ENCODE peak calls at places on chromosomes 2 and 18, in six cellular contexts. One of them, this sample, is unnamed.
A peak's percentile ranks its signal among the peaks of the same experiment; 100 is the strongest.

GRCh38 chr2:27717070-27717453 is 53.4 kb downstream of the SLC4A1AP start:
- DNase-seq in tibial artery: no peak
- DNase-seq in sigmoid colon: no peak
- DNase-seq in adrenal gland: no peak
- DNase-seq in MM.1S: peak; percentile 56
- DNase-seq in uterus: peak; percentile 60
- DNase-seq in this sample: no peak

GRCh38 chr2:138274421-138275291 is 226.9 kb upstream of the SPOPL start:
- DNase-seq in uterus: no peak
- DNase-seq in MM.1S: no peak
- DNase-seq in adrenal gland: no peak
- DNase-seq in tibial artery: no peak
- DNase-seq in sigmoid colon: no peak
- DNase-seq in this sample: no peak

GRCh38 chr18:53380063-53380639 is 844.3 kb downstream of the MBD2 start:
- DNase-seq in adrenal gland: no peak
- DNase-seq in tibial artery: no peak
- DNase-seq in uterus: no peak
- DNase-seq in MM.1S: peak; percentile 23
- DNase-seq in sigmoid colon: no peak
- DNase-seq in this sample: no peak

GRCh38 chr2:233828546-233829192 is 25.7 kb downstream of the HJURP start:
- DNase-seq in MM.1S: no peak
- DNase-seq in uterus: no peak
- DNase-seq in adrenal gland: no peak
- DNase-seq in tibial artery: peak; percentile 37
- DNase-seq in sigmoid colon: peak; percentile 54
- DNase-seq in this sample: peak; percentile 41

GRCh38 chr2:212114489-212114888 is 424.1 kb downstream of the ERBB4 start:
- DNase-seq in adrenal gland: no peak
- DNase-seq in sigmoid colon: no peak
- DNase-seq in uterus: no peak
- DNase-seq in MM.1S: no peak
- DNase-seq in tibial artery: no peak
- DNase-seq in this sample: no peak

GRCh38 chr2:85831735-85832134 is 57.1 kb downstream of the ST3GAL5 start:
- DNase-seq in tibial artery: no peak
- DNase-seq in sigmoid colon: no peak
- DNase-seq in MM.1S: no peak
- DNase-seq in uterus: no peak
- DNase-seq in adrenal gland: no peak
- DNase-seq in this sample: no peak

GRCh38 chr2:28382755-28383154 is 9.9 kb upstream of the FOSL2 start:
- DNase-seq in MM.1S: no peak
- DNase-seq in uterus: no peak
- DNase-seq in adrenal gland: no peak
- DNase-seq in tibial artery: no peak
- DNase-seq in sigmoid colon: no peak
- DNase-seq in this sample: no peak

GRCh38 chr2:458431-458827 is 170.5 kb upstream of the ALKAL2 start:
- DNase-seq in uterus: no peak
- DNase-seq in adrenal gland: no peak
- DNase-seq in sigmoid colon: no peak
- DNase-seq in MM.1S: no peak
- DNase-seq in tibial artery: no peak
- DNase-seq in this sample: no peak

GRCh38 chr2:241563981-241564595 is 5.5 kb downstream of the BOK start:
- DNase-seq in tibial artery: peak; percentile 62
- DNase-seq in adrenal gland: no peak
- DNase-seq in sigmoid colon: peak; percentile 82
- DNase-seq in MM.1S: no peak
- DNase-seq in uterus: no peak
- DNase-seq in this sample: no peak

GRCh38 chr2:231877533-231878456 is 48.4 kb downstream of the NPPC start:
- DNase-seq in uterus: no peak
- DNase-seq in adrenal gland: no peak
- DNase-seq in tibial artery: no peak
- DNase-seq in sigmoid colon: no peak
- DNase-seq in MM.1S: no peak
- DNase-seq in this sample: no peak

GRCh38 chr2:6506311-6507258 is 359.1 kb downstream of the CMPK2 start:
- DNase-seq in uterus: no peak
- DNase-seq in MM.1S: no peak
- DNase-seq in tibial artery: no peak
- DNase-seq in adrenal gland: no peak
- DNase-seq in sigmoid colon: no peak
- DNase-seq in this sample: no peak

GRCh38 chr2:54457326-54458023 is 1.3 kb downstream of the SPTBN1 start:
- DNase-seq in adrenal gland: peak; percentile 33
- DNase-seq in sigmoid colon: peak; percentile 77
- DNase-seq in uterus: peak; percentile 39
- DNase-seq in tibial artery: no peak
- DNase-seq in MM.1S: peak; percentile 36
- DNase-seq in this sample: no peak
- H3K27ac ChIP-seq in adrenal gland: peak overlapping the region; percentile 94
- H3K27ac ChIP-seq in sigmoid colon: peak overlapping the region; percentile 96
- H3K27ac ChIP-seq in uterus: peak overlapping the region; percentile 94
- H3K27ac ChIP-seq in tibial artery: peak overlapping the region; percentile 96
- H3K27ac ChIP-seq in MM.1S: no peak overlapping the region
- H3K27ac ChIP-seq in this sample: peak overlapping the region; percentile 97

GRCh38 chr2:68646303-68646702 is 2.9 kb downstream of the PROKR1 start:
- DNase-seq in MM.1S: no peak
- DNase-seq in tibial artery: no peak
- DNase-seq in uterus: no peak
- DNase-seq in sigmoid colon: no peak
- DNase-seq in adrenal gland: no peak
- DNase-seq in this sample: no peak
- TF ChIP-seq CTCF in MM.1S: no peak
- TF ChIP-seq CTCF in tibial artery: no peak
- TF ChIP-seq CTCF in uterus: no peak
- TF ChIP-seq CTCF in sigmoid colon: no peak
- TF ChIP-seq CTCF in adrenal gland: no peak
- TF ChIP-seq CTCF in this sample: no peak

GRCh38 chr2:46333912-46334311 is 36.7 kb downstream of the EPAS1 start:
- DNase-seq in uterus: no peak
- DNase-seq in adrenal gland: no peak
- DNase-seq in sigmoid colon: no peak
- DNase-seq in MM.1S: no peak
- DNase-seq in tibial artery: peak; percentile 85
- DNase-seq in this sample: peak; percentile 79
- H3K27ac ChIP-seq in uterus: peak overlapping the region; percentile 88
- H3K27ac ChIP-seq in adrenal gland: peak overlapping the region; percentile 75
- H3K27ac ChIP-seq in sigmoid colon: peak overlapping the region; percentile 58
- H3K27ac ChIP-seq in MM.1S: no peak overlapping the region
- H3K27ac ChIP-seq in tibial artery: peak overlapping the region; percentile 84
- H3K27ac ChIP-seq in this sample: peak overlapping the region; percentile 87

DNA sequence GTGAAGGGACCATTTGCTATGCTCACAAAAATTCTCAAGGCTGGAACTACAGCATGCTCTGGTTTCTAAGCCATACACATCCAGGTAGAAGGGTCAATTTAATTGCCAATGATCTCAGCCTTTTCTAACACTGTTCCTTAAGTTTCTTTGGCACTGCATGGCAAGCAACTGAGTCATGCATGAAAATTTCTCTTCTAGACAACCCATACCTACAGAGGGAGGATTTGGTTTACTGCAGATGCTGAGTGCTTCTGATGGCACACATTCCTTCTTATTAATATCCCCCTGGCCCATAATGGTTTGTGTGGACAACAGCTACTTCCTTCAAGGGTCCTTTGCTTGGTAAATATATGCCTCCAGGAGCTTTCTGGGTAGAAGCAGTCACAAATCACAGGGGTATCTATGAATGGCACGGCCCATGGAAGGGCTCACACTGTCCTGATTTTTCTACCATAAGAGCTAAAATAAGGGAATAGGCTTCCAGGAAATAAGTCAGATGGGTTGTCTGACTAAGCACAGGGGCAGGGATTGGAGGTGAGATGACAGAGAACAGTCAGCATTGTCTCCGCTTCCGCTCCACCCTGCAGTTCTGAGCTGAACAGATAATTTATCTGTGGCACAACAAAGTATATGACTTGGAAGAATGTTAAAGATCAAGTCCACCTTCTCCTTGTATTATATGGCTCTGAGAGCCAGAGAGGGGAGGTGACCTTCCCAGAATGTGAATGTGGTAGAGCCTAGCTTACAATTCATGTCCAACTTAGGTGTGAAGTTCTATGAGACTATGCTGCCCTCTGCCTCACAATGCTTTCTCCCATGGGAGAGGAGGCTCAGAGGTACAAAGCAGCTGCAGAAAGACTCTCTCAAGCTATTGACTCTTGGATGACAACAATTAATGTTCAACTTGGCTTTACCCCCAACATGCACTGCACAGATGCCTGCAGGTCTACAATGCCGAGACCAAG is 199.2 kb upstream of the TNP1 start:
- DNase-seq in MM.1S: no peak
- DNase-seq in adrenal gland: peak; percentile 26
- DNase-seq in tibial artery: no peak
- DNase-seq in sigmoid colon: no peak
- DNase-seq in uterus: no peak
- DNase-seq in this sample: no peak
- TF ChIP-seq CTCF in MM.1S: no peak
- TF ChIP-seq CTCF in adrenal gland: no peak
- TF ChIP-seq CTCF in tibial artery: no peak
- TF ChIP-seq CTCF in sigmoid colon: no peak
- TF ChIP-seq CTCF in uterus: no peak
- TF ChIP-seq CTCF in this sample: no peak

DNA sequence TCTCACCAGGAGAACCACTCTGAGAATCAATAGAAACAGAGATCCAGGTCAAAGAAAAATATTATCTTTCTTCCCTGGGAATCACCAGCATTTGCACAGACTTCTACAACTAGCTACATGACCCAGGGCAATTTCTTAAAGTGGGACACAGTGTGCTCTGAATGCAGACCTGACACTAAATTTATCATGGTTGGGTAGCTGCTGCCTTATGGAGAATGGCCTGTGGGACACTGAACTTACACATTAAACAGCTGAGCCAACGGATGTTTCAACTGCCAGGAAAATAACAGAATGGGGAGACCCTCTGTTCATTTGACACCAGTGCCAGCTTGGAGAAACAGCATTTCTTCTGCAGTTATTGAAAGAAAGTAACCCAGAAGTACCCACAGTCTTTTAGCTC is 54.2 kb downstream of the SLC8A1 start:
- DNase-seq in MM.1S: no peak
- DNase-seq in sigmoid colon: no peak
- DNase-seq in adrenal gland: no peak
- DNase-seq in uterus: no peak
- DNase-seq in tibial artery: no peak
- DNase-seq in this sample: no peak
- H3K27ac ChIP-seq in MM.1S: no peak overlapping the region
- H3K27ac ChIP-seq in sigmoid colon: no peak overlapping the region
- H3K27ac ChIP-seq in adrenal gland: no peak overlapping the region
- H3K27ac ChIP-seq in uterus: no peak overlapping the region
- H3K27ac ChIP-seq in tibial artery: no peak overlapping the region
- H3K27ac ChIP-seq in this sample: no peak overlapping the region

GRCh38 chr2:119282139-119282965 is 58.7 kb downstream of the STEAP3 start:
- DNase-seq in sigmoid colon: no peak
- DNase-seq in MM.1S: no peak
- DNase-seq in uterus: no peak
- DNase-seq in adrenal gland: no peak
- DNase-seq in tibial artery: no peak
- DNase-seq in this sample: no peak
- TF ChIP-seq CTCF in sigmoid colon: no peak
- TF ChIP-seq CTCF in MM.1S: no peak
- TF ChIP-seq CTCF in uterus: no peak
- TF ChIP-seq CTCF in adrenal gland: no peak
- TF ChIP-seq CTCF in tibial artery: no peak
- TF ChIP-seq CTCF in this sample: no peak

GRCh38 chr2:121478996-121479735 is 51.5 kb upstream of the RNU4ATAC start:
- DNase-seq in sigmoid colon: no peak
- DNase-seq in tibial artery: no peak
- DNase-seq in adrenal gland: no peak
- DNase-seq in uterus: no peak
- DNase-seq in MM.1S: no peak
- DNase-seq in this sample: no peak

GRCh38 chr2:121483021-121483420 is 47.7 kb upstream of the RNU4ATAC start:
- DNase-seq in MM.1S: no peak
- DNase-seq in adrenal gland: no peak
- DNase-seq in uterus: no peak
- DNase-seq in sigmoid colon: no peak
- DNase-seq in tibial artery: no peak
- DNase-seq in this sample: no peak

GRCh38 chr2:121476714-121477113 is 54.0 kb upstream of the RNU4ATAC start:
- DNase-seq in sigmoid colon: no peak
- DNase-seq in uterus: no peak
- DNase-seq in adrenal gland: no peak
- DNase-seq in tibial artery: no peak
- DNase-seq in MM.1S: no peak
- DNase-seq in this sample: no peak

GRCh38 chr2:121480826-121481225 is 49.9 kb upstream of the RNU4ATAC start:
- DNase-seq in adrenal gland: no peak
- DNase-seq in uterus: peak; percentile 18
- DNase-seq in sigmoid colon: peak; percentile 74
- DNase-seq in MM.1S: no peak
- DNase-seq in tibial artery: no peak
- DNase-seq in this sample: no peak

GRCh38 chr2:121479882-121480522 is 50.7 kb upstream of the RNU4ATAC start:
- DNase-seq in adrenal gland: peak; percentile 39
- DNase-seq in sigmoid colon: no peak
- DNase-seq in MM.1S: no peak
- DNase-seq in tibial artery: no peak
- DNase-seq in uterus: no peak
- DNase-seq in this sample: no peak
- H3K27ac ChIP-seq in adrenal gland: no peak overlapping the region
- H3K27ac ChIP-seq in sigmoid colon: peak overlapping the region; percentile 21
- H3K27ac ChIP-seq in MM.1S: no peak overlapping the region
- H3K27ac ChIP-seq in tibial artery: peak overlapping the region; percentile 1
- H3K27ac ChIP-seq in uterus: no peak overlapping the region
- H3K27ac ChIP-seq in this sample: no peak overlapping the region

GRCh38 chr2:142170847-142171246 is 40.0 kb upstream of the LRP1B start:
- DNase-seq in uterus: no peak
- DNase-seq in tibial artery: no peak
- DNase-seq in sigmoid colon: no peak
- DNase-seq in adrenal gland: no peak
- DNase-seq in MM.1S: no peak
- DNase-seq in this sample: no peak

DNA sequence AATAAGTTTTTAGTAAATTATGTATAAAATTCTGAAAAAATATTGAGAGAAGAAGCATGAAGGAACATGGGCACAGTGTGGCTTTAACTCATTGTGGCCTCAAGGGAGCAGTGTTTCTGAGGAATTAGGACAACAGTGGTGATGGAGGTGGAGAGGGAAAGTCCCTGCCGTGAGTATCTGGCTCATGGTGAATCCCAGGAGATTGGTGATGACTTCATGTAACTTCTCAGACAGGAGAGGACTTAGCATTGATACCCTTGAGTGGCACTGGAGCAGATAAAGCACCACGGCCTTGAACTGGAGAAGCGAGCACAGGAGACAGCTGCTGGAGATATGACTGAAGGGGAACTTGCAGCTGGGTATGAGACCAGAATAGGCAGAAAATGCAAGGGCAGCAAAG is 35.0 kb upstream of the LRP1B start:
- DNase-seq in uterus: no peak
- DNase-seq in adrenal gland: no peak
- DNase-seq in sigmoid colon: no peak
- DNase-seq in tibial artery: no peak
- DNase-seq in MM.1S: peak; percentile 59
- DNase-seq in this sample: no peak
- TF ChIP-seq CTCF in uterus: no peak
- TF ChIP-seq CTCF in adrenal gland: no peak
- TF ChIP-seq CTCF in sigmoid colon: no peak
- TF ChIP-seq CTCF in tibial artery: no peak
- TF ChIP-seq CTCF in MM.1S: peak; percentile 38
- TF ChIP-seq CTCF in this sample: no peak

This sample was measured in coronary artery.